ENCODE peak calls at places on chromosomes 11 and 22, in four cellular contexts. W is activated CD8-positive, alpha-beta memory T cell treated with anti-CD3 and anti-CD28 coated beads for 48 hours; O is sigmoid colon; R is transverse colon. I is an unnamed sample.

GRCh38 chr11:95715777-95716241 is 73.8 kb downstream of the FAM76B start:
- DNase-seq in W (no peak), O (no peak), R (no peak), I (no peak)

GRCh38 chr11:64250406-64250874 is 890 bp upstream of the PLCB3 start:
- DNase-seq in O (no peak), R (no peak), W (no peak), I (no peak)

GRCh38 chr11:36273110-36273509 is 16.1 kb downstream of the COMMD9 start:
- DNase-seq in W (no peak), O (no peak), R (no peak), I (no peak)

GRCh38 chr22:45612940-45613339 is 58.7 kb upstream of the ATXN10 start:
- DNase-seq in O (no peak), W (no peak), R (no peak), I (no peak)

GRCh38 chr11:112655386-112655785 is 305.8 kb upstream of the NCAM1 start:
- DNase-seq in R (peak; percentile 32), W (no peak), O (peak; percentile 84), I (no peak)

GRCh38 chr22:33116846-33117547 is 58.8 kb upstream of the SYN3 start:
- DNase-seq in R (no peak), O (no peak), W (no peak), I (no peak)

GRCh38 chr11:99452076-99452475 is 431.3 kb downstream of the CNTN5 start:
- DNase-seq in R (no peak), O (no peak), W (no peak), I (no peak)

GRCh38 chr11:121630041-121630440 is 177.3 kb upstream of the SORL1-AS1 start:
- DNase-seq in W (no peak), O (no peak), R (no peak), I (no peak)

I was measured in anterior cingulate cortex.